ENCODE peak calls at places on chromosomes 12 and 14, in nine cellular contexts. U is neural crest cell, T is cardiac fibroblast, K is astrocyte of the spinal cord, A is lower leg skin, O is brain microvascular endothelial cell, I is OCI-LY7, V is fibroblast of pulmonary artery, C is lower lobe of right lung. X is an unnamed sample.

GRCh38 chr14:28975084-28975483 is 208.5 kb downstream of the FOXG1 start:
- DNase-seq in V (no peak), K (no peak), A (no peak), T (no peak), O (no peak), U (no peak), C (no peak), I (no peak), X (no peak)

GRCh38 chr14:100031506-100032281 is 33.5 kb upstream of the EVL start:
- DNase-seq in T (peak; percentile 99), A (peak; percentile 81), K (peak; percentile 97), V (peak; percentile 98), C (no peak), I (no peak), O (peak; percentile 97), U (no peak), X (no peak)

GRCh38 chr14:79298373-79298772 is 912.9 kb downstream of the DIO2 start:
- DNase-seq in U (no peak), T (no peak), A (no peak), O (no peak), V (no peak), K (no peak), C (no peak), I (no peak), X (no peak)

GRCh38 chr14:51926449-51926848 is 62.9 kb upstream of the RTRAF start:
- DNase-seq in I (no peak), K (no peak), C (no peak), O (no peak), A (no peak), V (no peak), T (no peak), U (no peak), X (no peak)

GRCh38 chr14:73789996-73790581 is 61.5 kb upstream of the PTGR2 start:
- DNase-seq in K (peak; percentile 98), I (no peak), C (no peak), U (no peak), V (peak; percentile 96), T (peak; percentile 97), O (peak; percentile 93), A (peak; percentile 69), X (no peak)

GRCh38 chr14:81743605-81744004 is 210.0 kb upstream of the SEL1L start:
- DNase-seq in C (no peak), A (no peak), I (no peak), K (no peak), V (no peak), T (no peak), U (no peak), O (no peak), X (no peak)

GRCh38 chr14:80941241-80942157 is at the start of gene CEP128:
- DNase-seq in I (peak; percentile 97), U (peak; percentile 86), O (peak; percentile 98), A (peak; percentile 96), C (peak; percentile 96), K (peak; percentile 98), T (peak; percentile 99), V (peak; percentile 98), X (peak; percentile 87)

GRCh38 chr14:30558675-30559555 is at the start of gene G2E3:
- DNase-seq in C (peak; percentile 92), V (peak; percentile 84), A (peak; percentile 80), U (peak; percentile 76), K (peak; percentile 86), O (peak; percentile 74), T (peak; percentile 84), I (peak; percentile 92), X (peak; percentile 94)

GRCh38 chr12:124437121-124437520 is 130.3 kb downstream of the NCOR2 start:
- DNase-seq in A (no peak), U (no peak), K (no peak), O (no peak), C (no peak), I (no peak), V (no peak), T (no peak), X (no peak)

GRCh38 chr12:124436366-124436765 is 131.0 kb downstream of the NCOR2 start:
- DNase-seq in U (no peak), C (no peak), V (no peak), I (no peak), A (no peak), T (no peak), O (no peak), K (no peak), X (no peak)

GRCh38 chr12:124440031-124440626 is 127.3 kb downstream of the NCOR2 start:
- DNase-seq in I (no peak), O (no peak), A (no peak), V (no peak), C (no peak), K (no peak), T (no peak), U (no peak), X (no peak)

GRCh38 chr12:124437621-124438414 is 129.6 kb downstream of the NCOR2 start:
- DNase-seq in A (no peak), K (no peak), I (no peak), C (no peak), O (no peak), U (no peak), T (no peak), V (no peak), X (no peak)

DNA sequence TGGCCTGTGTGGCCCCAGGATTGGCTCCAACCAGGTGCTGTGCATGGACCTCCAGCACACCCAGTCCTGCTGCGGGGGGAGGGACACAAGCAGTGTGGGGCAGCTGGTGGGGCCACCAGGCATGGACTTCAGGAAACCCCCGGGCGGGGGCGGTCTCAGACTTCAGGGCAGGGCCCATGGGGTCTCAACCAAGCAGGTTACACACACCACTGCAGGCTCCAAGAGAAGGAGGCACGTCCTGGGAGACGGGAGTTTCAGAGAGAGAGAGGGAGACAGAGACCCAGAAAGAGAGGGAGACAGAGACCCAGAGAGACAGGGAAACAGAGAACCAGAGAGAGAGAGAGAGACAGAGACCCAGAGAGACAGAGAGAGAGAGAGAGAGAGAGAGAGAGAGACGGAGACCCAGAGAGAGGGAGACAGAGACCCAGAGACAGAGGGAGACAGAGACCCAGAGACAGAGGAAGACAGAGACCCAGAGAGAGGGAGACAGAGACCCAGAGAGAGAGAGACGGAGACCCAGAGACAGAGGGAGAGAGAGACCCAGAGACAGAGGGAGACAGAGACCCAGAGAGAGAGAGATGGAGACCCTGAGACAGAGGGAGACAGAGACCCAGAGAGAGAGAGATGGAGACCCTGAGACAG is 128.9 kb downstream of the NCOR2 start:
- DNase-seq in A (no peak), T (no peak), V (no peak), U (no peak), K (no peak), O (no peak), I (peak; percentile 22), C (no peak), X (no peak)
- TF ChIP-seq CTCF in A (no peak), T (no peak), V (no peak), U (no peak), K (no peak), O (no peak), I (no peak), C (no peak), X (no peak)

GRCh38 chr14:23362200-23362599 is 2.8 kb downstream of the EFS start:
- DNase-seq in I (no peak), C (no peak), T (no peak), A (no peak), K (peak; percentile 14), O (no peak), V (no peak), U (no peak), X (no peak)
- TF ChIP-seq CTCF in I (peak; percentile 26), C (no peak), T (no peak), A (no peak), K (peak; percentile 31), O (peak; percentile 51), V (peak; percentile 13), U (peak; percentile 43), X (no peak)

GRCh38 chr14:75537071-75537470 is 14.8 kb downstream of the BATF start:
- DNase-seq in K (no peak), C (no peak), I (no peak), V (no peak), O (no peak), T (no peak), A (no peak), U (no peak), X (no peak)

GRCh38 chr14:75539165-75539561 is 16.9 kb downstream of the BATF start:
- DNase-seq in T (no peak), I (no peak), U (no peak), C (no peak), O (no peak), V (no peak), K (no peak), A (no peak), X (no peak)

GRCh38 chr14:75531660-75532317 is 9.5 kb downstream of the BATF start:
- DNase-seq in V (peak; percentile 45), U (no peak), I (no peak), T (peak; percentile 72), K (peak; percentile 48), A (no peak), O (no peak), C (no peak), X (no peak)

GRCh38 chr14:75533791-75534190 is 11.5 kb downstream of the BATF start:
- DNase-seq in I (no peak), A (no peak), U (no peak), C (no peak), T (no peak), O (no peak), K (no peak), V (no peak), X (no peak)

DNA sequence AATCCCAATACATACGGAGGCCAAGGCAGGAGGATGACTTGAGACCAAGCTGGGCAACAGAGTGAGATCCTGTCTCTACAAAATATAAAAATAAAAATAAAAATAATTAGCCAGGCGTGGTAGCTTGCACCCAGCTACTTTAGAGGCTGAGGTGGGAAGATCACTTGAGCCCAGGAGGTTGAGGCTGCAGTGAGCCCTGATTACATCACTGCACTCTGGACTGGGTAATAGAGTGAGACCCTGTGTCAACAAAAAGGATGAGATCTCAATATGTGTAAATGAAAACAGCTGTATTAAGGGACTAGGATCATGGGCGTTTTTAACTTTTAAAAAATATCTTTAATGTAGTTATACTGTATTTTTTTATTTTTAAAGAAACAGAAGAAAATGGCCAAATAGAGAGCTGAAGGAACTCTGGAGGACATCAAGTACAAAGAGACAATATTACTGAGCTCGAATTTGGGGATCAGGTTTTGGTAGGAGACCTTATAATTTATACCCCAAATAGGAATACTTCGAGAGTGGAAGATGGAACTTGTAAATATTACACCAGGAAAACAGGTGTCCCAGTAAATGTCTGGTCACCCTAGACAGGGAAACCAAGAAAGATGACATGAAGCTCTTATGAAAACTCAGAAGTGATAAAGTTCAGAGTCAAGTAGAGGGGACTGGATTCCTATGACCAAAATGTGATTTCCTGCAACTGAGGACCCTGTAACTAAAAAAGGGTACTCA is 13.1 kb downstream of the BATF start:
- DNase-seq in A (no peak), T (no peak), O (no peak), V (no peak), C (no peak), U (no peak), K (no peak), I (no peak), X (no peak)
- TF ChIP-seq CTCF in A (no peak), T (no peak), O (no peak), V (no peak), C (no peak), U (no peak), K (no peak), I (no peak), X (no peak)

GRCh38 chr14:68760771-68761170 is 32.1 kb downstream of the ZFP36L1 start:
- DNase-seq in O (no peak), K (no peak), U (no peak), I (no peak), C (no peak), T (no peak), A (no peak), V (no peak), X (no peak)

GRCh38 chr14:68766299-68767247 is 26.3 kb downstream of the ZFP36L1 start:
- DNase-seq in I (no peak), V (no peak), C (no peak), T (no peak), K (no peak), O (no peak), A (no peak), U (no peak), X (no peak)

GRCh38 chr14:68761391-68761790 is 31.5 kb downstream of the ZFP36L1 start:
- DNase-seq in K (no peak), C (no peak), V (no peak), T (no peak), U (no peak), I (no peak), O (no peak), A (no peak), X (no peak)

GRCh38 chr14:68759912-68760311 is 33.0 kb downstream of the ZFP36L1 start:
- DNase-seq in T (no peak), V (no peak), K (no peak), C (no peak), A (no peak), U (no peak), I (no peak), O (no peak), X (no peak)

GRCh38 chr14:68762944-68763831 is 29.7 kb downstream of the ZFP36L1 start:
- DNase-seq in O (no peak), V (peak; percentile 87), A (no peak), I (no peak), T (peak; percentile 39), K (no peak), C (peak; percentile 54), U (no peak), X (no peak)
- TF ChIP-seq CTCF in O (no peak), V (no peak), A (no peak), I (no peak), T (no peak), K (no peak), C (no peak), U (no peak), X (no peak)

X was measured in GM10248.